ENCODE peak calls at places on chromosomes 6 and 20, in seven cellular contexts. C, N, P, T, E, O and M are unnamed samples.

GRCh38 chr6:114096553-114097172 is 125.7 kb upstream of the HDAC2 start:
- DNase-seq in N (peak), P (no peak), E (no peak), C (peak), T (peak), O (peak), M (peak)

GRCh38 chr6:163507965-163508364 is 93.4 kb downstream of the QKI start:
- DNase-seq in T (no peak), N (no peak), E (no peak), P (no peak), O (no peak), C (no peak), M (no peak)

GRCh38 chr20:61176874-61177273 is 75.2 kb upstream of the CDH4 start:
- DNase-seq in E (no peak), C (no peak), N (no peak), O (no peak), T (no peak), P (no peak), M (no peak)

GRCh38 chr6:141669141-141669540 is 463.6 kb upstream of the GJE1 start:
- DNase-seq in O (no peak), C (no peak), T (no peak), E (no peak), P (no peak), N (no peak), M (no peak)

GRCh38 chr6:83113258-83113657 is 45.8 kb downstream of the DOP1A start:
- DNase-seq in P (no peak), N (no peak), C (peak), O (no peak), E (no peak), T (no peak), M (no peak)

GRCh38 chr6:36829919-36830544 is 9.2 kb downstream of the CPNE5 start:
- DNase-seq in N (no peak), O (peak), C (peak), E (peak), T (no peak), P (peak), M (no peak)

GRCh38 chr6:107600936-107601335 is 111.0 kb downstream of the SOBP start:
- DNase-seq in C (peak), O (peak), N (peak), E (peak), T (peak), P (peak), M (peak)

GRCh38 chr20:16785221-16785620 is 37.1 kb downstream of the OTOR start:
- DNase-seq in T (no peak), N (no peak), E (no peak), O (no peak), C (peak), P (no peak), M (peak)

GRCh38 chr6:152471459-152472070 is 165.6 kb downstream of the SYNE1 start:
- DNase-seq in O (no peak), P (no peak), N (peak), T (no peak), E (no peak), C (peak), M (peak)

GRCh38 chr6:157221817-157222175 is 101.5 kb downstream of the TMEM242 start:
- DNase-seq in C (no peak), P (no peak), O (no peak), T (no peak), N (no peak), E (no peak), M (no peak)

GRCh38 chr6:52352239-52353008 is 9.5 kb upstream of the PAQR8 start:
- DNase-seq in T (peak), P (peak), E (peak), C (peak), N (no peak), O (peak), M (peak)

GRCh38 chr6:20056350-20056992 is 155.8 kb downstream of the MBOAT1 start:
- DNase-seq in N (peak), O (peak), C (peak), T (peak), E (no peak), P (no peak), M (peak)

DNA sequence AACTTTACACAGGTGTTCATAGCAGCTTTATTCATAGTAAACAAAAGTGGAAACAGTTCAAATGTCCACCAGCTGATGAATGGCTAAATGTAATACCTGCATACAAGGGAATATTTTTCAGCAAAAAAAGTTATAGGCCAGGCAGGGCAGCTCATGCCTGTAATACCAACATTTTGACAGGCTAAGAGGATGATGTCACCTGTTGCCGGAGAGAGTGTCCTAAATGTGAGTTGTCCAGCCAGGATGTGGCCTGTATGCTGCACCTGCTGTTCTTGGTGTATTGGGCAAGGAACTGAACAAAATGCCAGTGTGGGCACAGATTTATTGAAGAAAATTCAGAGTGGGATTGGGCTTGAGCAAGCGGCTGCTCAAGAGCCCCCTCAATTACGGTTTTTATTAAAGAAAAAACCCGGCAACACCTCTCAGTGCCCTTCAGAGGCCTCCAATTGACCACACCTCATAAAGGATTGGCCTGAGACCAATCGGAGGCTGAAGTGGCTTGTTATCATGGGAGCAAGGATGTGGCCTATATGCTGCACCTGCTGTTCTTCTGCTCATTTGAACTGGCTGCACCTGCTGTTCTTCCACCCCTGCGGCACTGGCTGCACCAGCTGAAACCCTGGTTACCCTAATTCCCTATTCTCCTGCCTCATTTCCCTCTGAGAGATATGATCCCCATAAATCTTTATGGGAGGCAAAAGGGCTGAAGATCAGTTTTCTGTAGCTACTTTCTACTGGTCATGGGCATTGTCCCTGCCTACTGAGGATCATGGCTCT is 164.3 kb upstream of the PROKR2 start:
- DNase-seq in T (peak), O (no peak), C (no peak), P (peak), E (no peak), N (no peak), M (no peak)
- TF ChIP-seq CTCF in T (no peak), O (no peak), C (no peak), P (no peak), E (no peak), N (no peak), M (no peak)

GRCh38 chr6:154397491-154398195 is 41.0 kb upstream of the IPCEF1 start:
- DNase-seq in C (no peak), P (no peak), O (no peak), N (no peak), T (no peak), E (no peak), M (no peak)

GRCh38 chr6:154395878-154396277 is 39.3 kb upstream of the IPCEF1 start:
- DNase-seq in C (no peak), O (no peak), P (no peak), E (no peak), N (no peak), T (no peak), M (no peak)

GRCh38 chr6:154394571-154394970 is 38.0 kb upstream of the IPCEF1 start:
- DNase-seq in E (no peak), C (no peak), N (no peak), T (no peak), O (no peak), P (no peak), M (no peak)

GRCh38 chr6:154390034-154390433 is 33.4 kb upstream of the IPCEF1 start:
- DNase-seq in N (no peak), T (no peak), E (no peak), O (no peak), C (no peak), P (no peak), M (no peak)

DNA sequence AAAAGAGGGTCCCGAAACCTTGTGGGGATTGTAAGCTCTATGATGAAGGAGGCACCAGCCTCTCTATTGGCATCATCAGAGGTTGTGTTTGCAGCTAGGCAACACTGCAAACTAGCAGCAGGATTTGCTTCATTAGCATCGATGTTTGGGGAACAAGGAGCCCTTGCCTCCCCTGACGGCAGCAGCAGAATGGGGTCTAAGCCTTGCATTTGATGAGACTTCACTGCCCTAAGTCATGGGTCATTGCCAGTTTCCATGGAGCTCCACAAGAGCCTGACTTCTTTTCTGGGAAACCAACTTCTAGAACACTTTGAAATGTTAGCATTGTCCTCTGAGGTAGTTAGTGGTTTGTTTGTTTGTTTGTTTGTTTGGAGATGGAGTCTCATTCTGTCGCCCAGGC is 36.0 kb upstream of the IPCEF1 start:
- DNase-seq in O (no peak), T (no peak), P (no peak), C (no peak), E (no peak), N (no peak), M (no peak)
- TF ChIP-seq CTCF in O (no peak), T (no peak), P (no peak), C (no peak), E (no peak), N (no peak), M (no peak)

GRCh38 chr20:38550274-38550673 is 30.7 kb upstream of the ADIG start:
- DNase-seq in P (no peak), O (peak), E (no peak), T (peak), N (no peak), C (no peak), M (no peak)
- TF ChIP-seq CTCF in P (no peak), O (no peak), E (peak), T (peak), N (no peak), C (no peak), M (peak)

GRCh38 chr20:25247100-25247665 is 702 bp upstream of the PYGB start:
- DNase-seq in T (peak), C (peak), P (peak), E (peak), N (peak), O (peak), M (peak)
- TF ChIP-seq CTCF in T (peak), C (peak), P (peak), E (peak), N (no peak), O (peak), M (peak)

GRCh38 chr6:121356575-121356974 is 22.3 kb upstream of the TBC1D32 start:
- DNase-seq in O (no peak), N (no peak), C (no peak), E (no peak), P (no peak), T (no peak), M (no peak)
- TF ChIP-seq CTCF in O (no peak), N (no peak), C (peak), E (no peak), P (no peak), T (peak), M (peak)

DNA sequence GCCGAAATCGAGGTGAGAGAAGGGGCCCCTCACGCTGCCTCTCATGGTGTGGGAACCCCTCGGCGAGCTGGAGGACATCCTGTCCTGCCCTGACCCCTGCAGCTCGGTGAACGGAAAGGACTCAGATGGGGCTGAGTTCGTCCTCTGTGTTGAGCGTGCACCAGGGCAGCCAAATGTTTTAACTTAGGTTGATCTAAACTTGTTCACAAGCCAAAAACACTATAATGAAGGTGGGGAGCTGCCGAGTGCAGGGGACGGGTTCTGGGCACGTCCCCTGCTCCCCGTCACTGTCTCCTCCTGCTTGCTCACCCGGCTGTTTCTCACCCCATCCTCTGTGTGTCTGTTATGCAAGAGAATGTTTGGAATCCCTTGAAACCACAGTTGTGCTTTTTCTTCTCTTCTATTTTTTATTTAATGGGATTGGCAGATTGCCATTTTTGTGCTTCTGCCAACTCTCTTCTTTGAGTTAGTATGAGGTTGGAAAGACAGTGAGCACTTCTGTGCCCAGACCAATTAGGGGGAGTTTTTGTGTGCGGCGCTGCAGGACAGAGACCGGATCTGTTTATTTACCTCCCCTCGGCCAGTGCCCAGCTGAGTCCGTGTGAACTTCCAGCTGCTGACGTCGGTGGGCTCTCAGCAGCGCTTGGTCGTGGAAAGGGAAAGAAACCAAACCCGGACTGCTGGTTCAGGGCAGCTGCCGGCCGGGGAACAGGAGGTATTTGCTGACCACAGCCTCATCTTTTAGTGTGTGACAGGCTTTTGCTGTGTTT is 158.1 kb downstream of the DTNBP1 start:
- DNase-seq in N (peak), P (peak), C (peak), E (no peak), O (peak), T (peak), M (peak)
- TF ChIP-seq CTCF in N (no peak), P (no peak), C (no peak), E (no peak), O (peak), T (no peak), M (peak)

GRCh38 chr6:165098165-165098564 is 211.2 kb downstream of the C6orf118 start:
- DNase-seq in T (no peak), E (no peak), C (no peak), O (no peak), N (peak), P (no peak), M (no peak)
- TF ChIP-seq CTCF in T (peak), E (no peak), C (no peak), O (no peak), N (peak), P (no peak), M (no peak)

GRCh38 chr6:162337412-162337811 is 390.2 kb downstream of the PRKN start:
- DNase-seq in P (no peak), O (no peak), T (no peak), E (no peak), C (no peak), N (no peak), M (no peak)
- TF ChIP-seq CTCF in P (no peak), O (no peak), T (no peak), E (no peak), C (no peak), N (no peak), M (no peak)